ENCODE peak calls at places on chromosomes 13 and 19, in five cellular contexts. I is central memory CD4-positive, alpha-beta T cell; A is T-cell; K is NCI-H1092 treated with DMSO at 0.1 percent for 48 hours; Q is stimulated activated CD4-positive, alpha-beta T cell treated with anti-CD3 and anti-CD28 coated beads, TNF-alpha, amount 100 ng/mL, for 1 hour. V is an unnamed sample.

GRCh38 chr13:53848546-53848945 is 819.9 kb downstream of the OLFM4 start:
- DNase-seq in Q (no peak), A (no peak), I (no peak), K (no peak), V (no peak)

GRCh38 chr19:33388817-33389573 is 15.5 kb downstream of the CEBPG start:
- DNase-seq in A (no peak), K (no peak), Q (no peak), I (no peak), V (no peak)

GRCh38 chr19:42123765-42124164 is 8.5 kb downstream of the POU2F2 start:
- DNase-seq in A (no peak), I (no peak), K (no peak), Q (no peak), V (no peak)

GRCh38 chr13:27432612-27433210 is 8.3 kb downstream of the GTF3A start:
- DNase-seq in I (peak), A (no peak), K (no peak), Q (no peak), V (no peak)

GRCh38 chr13:27678306-27679040 is 56.8 kb downstream of the POLR1D start:
- DNase-seq in Q (no peak), I (no peak), K (no peak), A (no peak), V (no peak)

GRCh38 chr13:110301606-110302131 is 5.3 kb downstream of the COL4A1 start:
- DNase-seq in I (no peak), K (no peak), Q (no peak), A (no peak), V (no peak)

GRCh38 chr13:96994030-96994848 is at the start of gene OXGR1:
- DNase-seq in A (no peak), K (no peak), I (no peak), Q (no peak), V (no peak)

GRCh38 chr13:57846600-57847173 is 215.1 kb downstream of the PCDH17 start:
- DNase-seq in I (no peak), Q (no peak), A (no peak), K (no peak), V (no peak)

GRCh38 chr13:45781553-45782326 is 69.8 kb downstream of the SIAH3 start:
- DNase-seq in Q (no peak), I (no peak), A (no peak), K (peak), V (no peak)

GRCh38 chr19:55640577-55641375 is at the start of gene ZNF580:
- DNase-seq in Q (no peak), K (peak), I (peak), A (no peak), V (no peak)

GRCh38 chr13:75407998-75408397 is 74.0 kb downstream of the TBC1D4 start:
- DNase-seq in I (no peak), Q (no peak), K (no peak), A (no peak), V (no peak)

GRCh38 chr13:97474581-97474980 is 40.6 kb downstream of the RAP2A start:
- DNase-seq in K (no peak), Q (no peak), I (no peak), A (no peak), V (no peak)

GRCh38 chr19:40744554-40745401 is 5.5 kb downstream of the ACTMAP start:
- DNase-seq in A (no peak), I (no peak), K (no peak), Q (no peak), V (no peak)

GRCh38 chr19:10979950-10980349 is 19.1 kb downstream of the SMARCA4 start:
- DNase-seq in A (no peak), K (no peak), I (peak), Q (no peak), V (no peak)

GRCh38 chr13:44576396-44577235 is 486 bp upstream of the TSC22D1 start:
- DNase-seq in Q (no peak), A (peak), I (no peak), K (no peak), V (no peak)

GRCh38 chr13:97768134-97768533 is 185.3 kb upstream of the IPO5 start:
- DNase-seq in I (no peak), Q (no peak), K (no peak), A (no peak), V (no peak)

GRCh38 chr13:70330697-70331361 is 222.6 kb upstream of the KLHL1 start:
- DNase-seq in I (no peak), K (no peak), Q (no peak), A (no peak), V (no peak)

GRCh38 chr13:59468396-59468795 is 695.3 kb downstream of the DIAPH3 start:
- DNase-seq in A (no peak), I (no peak), Q (no peak), K (no peak), V (no peak)

GRCh38 chr19:40365613-40366401 is 17.3 kb downstream of the PLD3 start:
- DNase-seq in Q (no peak), A (no peak), K (no peak), I (no peak), V (peak)

GRCh38 chr13:112768795-112769411 is 79.1 kb downstream of the ATP11A start:
- DNase-seq in Q (no peak), A (no peak), K (no peak), I (peak), V (no peak)

GRCh38 chr19:38267780-38268430 is 3.5 kb downstream of the SPINT2 start:
- DNase-seq in Q (no peak), A (no peak), I (no peak), K (no peak), V (no peak)

GRCh38 chr13:50400035-50400726 is 384.9 kb downstream of the KCNRG start:
- DNase-seq in A (no peak), Q (no peak), I (no peak), K (no peak), V (no peak)

GRCh38 chr13:93472897-93473296 is 246.3 kb downstream of the GPC6 start:
- DNase-seq in A (no peak), Q (no peak), I (no peak), K (no peak), V (no peak)

GRCh38 chr19:44003461-44004134 is 841 bp downstream of the ZNF230 start:
- DNase-seq in I (no peak), K (no peak), A (no peak), Q (no peak), V (no peak)

GRCh38 chr13:20492641-20493040 is 33.0 kb downstream of the CRYL1 start:
- DNase-seq in K (peak), I (peak), Q (no peak), A (no peak), V (no peak)

GRCh38 chr19:36916991-36917390 is 859 bp downstream of the ZNF568 start:
- DNase-seq in A (no peak), K (no peak), Q (no peak), I (no peak), V (no peak)

GRCh38 chr19:23771348-23771747 is 12.7 kb upstream of the ZNF681 start:
- DNase-seq in I (no peak), K (no peak), Q (no peak), A (no peak), V (no peak)

GRCh38 chr19:20565321-20566018 is at the start of gene ZNF737:
- DNase-seq in Q (peak), I (peak), A (peak), K (peak), V (peak)

GRCh38 chr19:54151362-54152035 is 8.0 kb downstream of the LENG1 start:
- DNase-seq in I (no peak), Q (no peak), K (no peak), A (no peak), V (no peak)

V was measured in activated CD4-positive, CD25-positive, alpha-beta regulatory T cell treated with anti-CD3 and anti-CD28 coated beads, Interleukin-2, amount 50 U/mL, for 16 hours.